ENCODE peak calls at places on chromosomes 5 and 9, in eight cellular contexts. B, K, N, T, G, V, Z and M are unnamed samples. For H3K4me1, the result is how much of the 10 kb centered on the place peaks cover.

GRCh38 chr9:137514691-137515337 is 35.4 kb downstream of the PNPLA7 start:
- DNase-seq in G (no peak), B (no peak), V (no peak), Z (no peak), N (no peak), T (no peak), K (no peak), M (no peak)

GRCh38 chr5:107464876-107465275 is 205.9 kb downstream of the EFNA5 start:
- DNase-seq in G (no peak), V (no peak), Z (no peak), T (no peak), N (no peak), B (no peak), K (no peak), M (no peak)

GRCh38 chr9:122151267-122151828 is 8.2 kb downstream of the NDUFA8 start:
- DNase-seq in B (no peak), Z (no peak), V (no peak), G (no peak), T (no peak), K (no peak), N (no peak), M (no peak)

GRCh38 chr5:163659568-163659902 is 154.1 kb downstream of the MAT2B start:
- DNase-seq in K (no peak), G (no peak), T (no peak), Z (no peak), V (no peak), B (no peak), N (no peak), M (no peak)

GRCh38 chr5:155727512-155728145 is 599.3 kb upstream of the SGCD start:
- DNase-seq in B (peak), N (peak), Z (no peak), V (no peak), G (peak), T (no peak), K (no peak), M (no peak)

GRCh38 chr5:150116667-150117395 is 30.5 kb upstream of the CSF1R start:
- DNase-seq in V (peak), B (no peak), Z (no peak), N (no peak), K (no peak), G (no peak), T (no peak), M (no peak)

GRCh38 chr9:34984049-34984448 is 5.5 kb upstream of the DNAJB5 start:
- DNase-seq in Z (peak), B (peak), N (no peak), V (peak), T (no peak), G (no peak), K (no peak), M (no peak)

GRCh38 chr5:138463335-138464017 is 1.8 kb upstream of the EGR1 start:
- DNase-seq in T (no peak), K (no peak), N (no peak), G (no peak), V (no peak), Z (no peak), B (no peak), M (no peak)

GRCh38 chr9:130220351-130220750 is 45.2 kb upstream of the HMCN2 start:
- DNase-seq in V (peak), Z (no peak), N (no peak), G (no peak), K (no peak), B (no peak), T (no peak), M (no peak)

GRCh38 chr5:66582499-66582898 is 13.7 kb upstream of the MAST4 start:
- DNase-seq in G (no peak), Z (no peak), V (no peak), T (no peak), B (no peak), N (no peak), K (no peak), M (no peak)

GRCh38 chr9:88814521-88815101 is 176.7 kb upstream of the S1PR3 start:
- DNase-seq in V (peak), T (no peak), G (no peak), K (no peak), B (no peak), N (no peak), Z (no peak), M (no peak)

GRCh38 chr9:115301581-115301980 is 183.6 kb upstream of the TNC start:
- DNase-seq in B (no peak), Z (no peak), T (no peak), K (no peak), V (no peak), N (no peak), G (no peak), M (no peak)

GRCh38 chr9:115157245-115157674 is 39.3 kb upstream of the TNC start:
- DNase-seq in K (no peak), V (peak), T (no peak), N (peak), Z (no peak), B (no peak), G (no peak), M (no peak)

GRCh38 chr9:5652810-5653209 is 23.9 kb downstream of the RIC1 start:
- DNase-seq in K (no peak), N (no peak), G (no peak), V (no peak), Z (no peak), T (no peak), B (no peak), M (no peak)

GRCh38 chr9:22098636-22099332 is 89.7 kb upstream of the CDKN2B start:
- DNase-seq in V (no peak), T (no peak), N (no peak), Z (no peak), B (no peak), K (no peak), G (no peak), M (no peak)

GRCh38 chr5:83523926-83524325 is 52.4 kb downstream of the VCAN start:
- DNase-seq in V (no peak), K (no peak), T (no peak), N (no peak), B (no peak), G (no peak), Z (no peak), M (no peak)

GRCh38 chr5:169404223-169404622 is 103.3 kb upstream of the SLIT3 start:
- DNase-seq in V (no peak), G (no peak), T (no peak), N (no peak), B (no peak), Z (no peak), K (no peak), M (no peak)

GRCh38 chr9:76637426-76637825 is 126.8 kb upstream of the PCA3 start:
- DNase-seq in T (no peak), B (no peak), Z (no peak), K (no peak), V (no peak), G (no peak), N (no peak), M (no peak)

GRCh38 chr9:108108802-108109448 is 619.4 kb upstream of the KLF4 start:
- DNase-seq in N (no peak), B (no peak), T (no peak), V (peak), Z (no peak), G (no peak), K (no peak), M (no peak)

GRCh38 chr9:133979921-133980863 is 11.9 kb downstream of the VAV2 start:
- DNase-seq in T (no peak), N (no peak), Z (no peak), V (no peak), B (no peak), G (peak), K (no peak), M (no peak)

GRCh38 chr5:63408984-63409383 is 553.3 kb downstream of the HTR1A start:
- DNase-seq in V (no peak), T (no peak), N (no peak), G (no peak), K (no peak), Z (no peak), B (no peak), M (no peak)

GRCh38 chr5:446864-447263 is 3.9 kb downstream of the EXOC3 start:
- DNase-seq in G (peak), Z (peak), N (peak), B (no peak), T (no peak), V (peak), K (no peak), M (no peak)

GRCh38 chr9:13806731-13807130 is 507.2 kb downstream of the NFIB start:
- DNase-seq in V (no peak), B (no peak), K (no peak), N (no peak), G (no peak), Z (no peak), T (no peak), M (no peak)

GRCh38 chr5:32812399-32812798 is 101.3 kb downstream of the NPR3 start:
- DNase-seq in V (no peak), B (no peak), K (no peak), G (no peak), T (no peak), N (no peak), Z (no peak), M (no peak)

GRCh38 chr9:20650313-20650712 is 28.0 kb upstream of the MLLT3 start:
- DNase-seq in Z (no peak), N (no peak), V (no peak), T (no peak), K (no peak), B (no peak), G (no peak), M (no peak)

GRCh38 chr5:74490814-74491213 is 149.7 kb downstream of the ENC1 start:
- DNase-seq in B (no peak), Z (no peak), V (no peak), K (no peak), G (peak), T (no peak), N (no peak), M (no peak)

GRCh38 chr5:154369682-154370081 is 76.1 kb upstream of the SAP30L start:
- DNase-seq in Z (no peak), N (no peak), B (no peak), K (no peak), T (no peak), V (peak), G (no peak), M (no peak)

GRCh38 chr9:124501771-124502320 is 5.4 kb downstream of the NR5A1 start:
- DNase-seq in K (no peak), N (no peak), B (no peak), T (no peak), Z (no peak), G (peak), V (no peak), M (no peak)
- H3K4me1 ChIP-seq in K (under half), N (under half), B (under half), T (under half), Z (under half), G (under half), V (under half), M (under half)

DNA sequence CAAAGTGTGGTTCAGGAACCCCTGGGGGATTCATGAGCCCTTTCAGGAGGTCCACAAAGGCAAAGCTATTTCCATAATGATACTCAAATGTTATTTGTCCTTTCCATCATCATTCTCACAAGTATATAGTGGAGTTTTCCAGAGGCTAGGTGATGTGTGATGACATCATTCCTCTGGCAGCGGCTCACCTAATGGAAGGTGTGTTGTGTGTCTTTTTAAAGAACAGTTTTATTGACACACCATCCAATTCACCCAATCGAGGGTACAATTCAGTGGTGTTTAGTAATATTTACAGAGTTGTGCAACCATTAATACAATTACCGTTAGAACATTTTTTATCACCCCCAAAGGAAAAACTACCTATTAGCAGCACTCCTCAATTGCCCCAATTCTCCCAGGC is 9.7 kb downstream of the NANS start:
- DNase-seq in Z (no peak), B (no peak), N (no peak), K (no peak), G (no peak), T (no peak), V (no peak), M (no peak)
- H3K27ac ChIP-seq in Z (no peak), B (no peak), N (no peak), K (no peak), G (no peak), T (no peak), V (no peak), M (no peak)

DNA sequence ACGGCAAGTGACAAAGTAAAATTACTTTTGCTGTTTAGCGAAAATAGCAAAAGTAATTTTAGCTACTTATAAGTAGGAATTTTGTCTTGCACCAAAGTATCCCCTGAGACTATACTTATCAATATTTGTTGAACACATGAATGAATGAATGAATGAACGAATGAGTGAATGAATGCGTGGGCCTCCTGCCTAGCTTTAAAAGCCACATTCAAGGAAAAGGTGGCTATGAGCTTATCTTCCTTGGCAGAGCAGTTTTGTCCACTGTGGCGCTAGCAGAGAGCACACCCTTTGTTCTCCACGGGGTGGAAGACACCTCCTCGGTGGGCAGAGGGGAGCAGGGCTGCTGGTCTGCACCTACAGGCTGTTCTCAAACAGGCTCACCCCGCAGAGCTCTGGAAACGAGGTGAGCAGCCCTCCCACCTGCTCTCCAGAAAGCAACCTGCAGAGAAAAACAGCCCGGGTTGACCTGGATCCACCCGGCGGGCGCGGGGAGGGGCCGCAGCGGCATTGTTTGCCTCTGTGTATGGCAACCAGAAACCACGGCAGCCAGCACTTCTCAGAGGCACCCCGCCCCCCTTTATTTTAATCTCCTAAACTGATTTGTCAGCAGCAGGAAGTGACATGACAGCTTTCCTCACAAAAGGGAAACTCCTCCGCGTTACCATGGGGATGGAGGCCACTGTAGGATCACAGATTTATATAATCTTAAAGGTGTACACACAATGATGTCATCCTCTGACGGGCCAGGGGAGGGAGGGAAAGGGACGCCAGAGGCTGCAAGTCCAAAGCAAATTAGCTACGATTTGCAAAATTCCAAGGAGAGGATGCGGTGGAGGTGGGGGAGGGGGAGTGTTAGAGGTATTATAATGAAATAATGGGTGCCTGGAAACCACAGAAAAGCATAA is 5.9 kb downstream of the DUSP1 start:
- DNase-seq in V (peak), K (peak), B (peak), G (peak), T (peak), Z (peak), N (peak), M (peak)
- H3K4me3 ChIP-seq in V (peak), K (peak), B (peak), G (peak), T (no peak), Z (peak), N (peak), M (peak)

DNA sequence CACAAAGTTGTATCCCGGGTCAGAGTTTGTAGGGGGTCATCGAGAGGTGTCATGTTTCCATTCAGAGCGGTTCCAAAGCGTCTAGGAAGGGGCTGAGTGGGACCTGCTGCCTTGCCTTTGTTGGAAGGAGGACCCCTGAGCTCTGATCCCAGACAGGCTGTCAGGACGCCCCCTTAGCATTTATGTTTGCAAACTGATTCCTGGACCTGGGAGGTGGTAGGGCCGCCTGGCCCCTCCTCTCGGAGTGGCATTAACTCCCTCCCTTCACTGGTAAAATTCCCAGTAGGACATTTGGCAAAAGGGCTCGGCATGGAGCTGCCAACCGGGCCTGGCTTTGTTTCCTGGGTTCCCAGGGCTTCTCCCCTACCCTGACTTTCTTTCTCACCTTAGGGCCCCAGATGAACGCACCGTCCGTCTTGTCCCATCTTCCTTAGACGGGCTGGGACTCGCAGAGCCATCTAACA is 2.5 kb downstream of the JADE2 start:
- DNase-seq in Z (no peak), K (no peak), B (no peak), N (no peak), V (no peak), G (no peak), T (no peak), M (no peak)
- H3K4me1 ChIP-seq in Z (half or more), K (half or more), B (under half), N (half or more), V (under half), G (half or more), T (under half), M (under half)

GRCh38 chr5:72599519-72600400 is 92.5 kb upstream of the ZNF366 start:
- DNase-seq in T (no peak), N (peak), Z (no peak), B (no peak), G (no peak), V (peak), K (no peak), M (no peak)
- H3K27ac ChIP-seq in T (peak), N (peak), Z (no peak), B (no peak), G (no peak), V (peak), K (no peak), M (no peak)

DNA sequence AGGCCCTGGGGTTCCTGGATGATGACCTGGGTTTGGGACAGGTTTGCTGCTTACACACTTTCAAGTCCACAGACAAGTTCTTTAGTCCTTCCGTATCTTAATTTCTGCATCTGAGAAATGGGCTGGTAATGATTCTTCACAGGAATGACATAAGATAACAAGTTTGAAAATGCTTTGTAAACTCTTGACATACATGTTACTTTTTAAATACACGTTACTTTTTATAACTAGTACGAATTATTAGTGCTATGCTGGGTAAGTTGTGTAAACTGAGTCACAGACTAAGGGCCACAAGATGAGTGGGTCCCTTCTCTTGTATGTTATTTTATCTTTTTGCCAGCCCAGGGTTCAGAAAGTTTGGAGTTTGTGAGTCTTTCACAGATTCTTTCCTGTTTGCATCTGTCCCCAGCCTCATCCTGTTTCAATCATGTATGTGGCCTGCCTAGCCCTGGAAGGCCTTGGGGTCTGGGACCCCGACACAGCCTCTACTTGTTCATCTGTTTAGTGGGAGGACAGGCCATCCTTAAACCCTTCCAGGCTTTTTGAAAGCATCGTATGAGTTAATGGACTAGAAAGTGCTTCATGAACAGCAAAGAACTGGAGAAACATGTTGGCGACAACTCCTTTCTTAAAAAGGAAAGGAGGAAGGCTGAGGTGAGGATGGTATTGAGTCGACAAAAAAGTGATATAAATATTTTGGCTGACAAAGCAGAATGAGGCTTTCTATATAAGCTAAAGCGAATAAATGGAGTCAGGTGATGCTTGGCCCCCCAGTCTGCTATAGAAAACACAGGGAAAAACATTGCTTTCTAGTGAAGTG is 9.3 kb downstream of the ZNF618 start:
- DNase-seq in K (no peak), N (no peak), V (no peak), T (no peak), B (no peak), Z (no peak), G (no peak), M (no peak)
- H3K4me3 ChIP-seq in K (no peak), N (no peak), V (no peak), T (no peak), B (no peak), Z (peak), G (peak), M (no peak)

GRCh38 chr5:80192507-80193241 is 63.2 kb downstream of the SERINC5 start:
- DNase-seq in Z (peak), K (no peak), T (no peak), V (peak), N (no peak), G (no peak), B (no peak), M (no peak)
- H3K4me1 ChIP-seq in Z (half or more), K (half or more), T (under half), V (under half), N (under half), G (under half), B (under half), M (half or more)

DNA sequence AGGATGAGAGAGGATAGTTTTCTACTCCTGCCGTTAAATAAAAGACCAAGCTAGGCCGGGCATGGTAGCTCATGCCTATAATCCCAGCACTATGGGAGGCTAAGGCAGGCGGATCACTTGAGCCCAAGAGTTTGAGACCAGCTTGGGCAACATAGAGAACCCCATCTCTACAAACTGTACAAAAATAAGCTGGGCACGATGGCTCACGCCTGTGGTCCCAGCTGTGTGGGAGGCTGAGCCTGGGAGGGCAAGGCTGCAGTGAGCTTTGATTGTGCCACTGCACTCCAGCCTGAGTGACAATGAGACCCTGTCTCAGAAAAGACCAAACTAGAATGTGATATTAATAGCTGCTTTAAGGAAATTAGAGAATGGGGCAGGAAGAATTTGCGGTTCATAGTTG is 158.4 kb downstream of the NIPBL start:
- DNase-seq in V (no peak), N (no peak), T (no peak), B (no peak), K (no peak), Z (no peak), G (no peak), M (no peak)
- H3K27ac ChIP-seq in V (no peak), N (no peak), T (no peak), B (no peak), K (no peak), Z (no peak), G (no peak), M (no peak)

GRCh38 chr9:129139993-129140396 is 28.8 kb downstream of the PTPA start:
- DNase-seq in Z (peak), V (peak), B (peak), K (peak), G (peak), N (peak), T (peak), M (peak)
- H3K4me3 ChIP-seq in Z (peak), V (peak), B (peak), K (peak), G (peak), N (peak), T (peak), M (peak)